ENCODE peak calls at places on chromosomes 7 and 10, in ten cellular contexts. Q is upper lobe of right lung; V is adipocyte; H is PC-9; B is CD8-positive, alpha-beta memory T cell; P is colonic mucosa; J is breast epithelium; R is aorta; U is mesendoderm; L is fibroblast of lung. S is an unnamed sample. For H3K36me3, the result is how much of the 10 kb centered on the place peaks cover.

GRCh38 chr7:3042861-3043489 is 692 bp downstream of the CARD11 start:
- DNase-seq in Q (peak), V (no peak), H (peak), B (peak), P (peak), J (no peak), R (no peak), U (peak), L (no peak), S (no peak)

GRCh38 chr7:153354071-153354470 is 594.5 kb downstream of the ACTR3B start:
- DNase-seq in Q (no peak), V (no peak), H (no peak), B (no peak), P (no peak), J (no peak), R (no peak), U (no peak), L (no peak), S (no peak)

GRCh38 chr7:36275735-36276284 is 113.9 kb upstream of the ANLN start:
- DNase-seq in Q (no peak), V (no peak), H (no peak), B (no peak), P (peak), J (no peak), R (no peak), U (no peak), L (no peak), S (no peak)

GRCh38 chr7:131108212-131108980 is 219.3 kb upstream of the MKLN1 start:
- DNase-seq in Q (no peak), V (peak), H (no peak), B (peak), P (peak), J (no peak), R (peak), U (peak), L (peak), S (no peak)

GRCh38 chr7:99791021-99791420 is 7.0 kb upstream of the CYP3A4 start:
- DNase-seq in Q (no peak), V (no peak), H (no peak), B (no peak), P (no peak), J (no peak), R (no peak), U (no peak), L (peak), S (peak)

GRCh38 chr10:29807407-29807806 is 172.6 kb upstream of the SVIL start:
- DNase-seq in Q (no peak), V (peak), H (peak), B (no peak), P (no peak), J (no peak), R (no peak), U (no peak), L (peak), S (peak)

GRCh38 chr7:37032258-37032601 is 307.9 kb upstream of the AOAH start:
- DNase-seq in Q (no peak), V (no peak), H (no peak), B (no peak), P (no peak), J (no peak), R (no peak), U (no peak), L (no peak), S (no peak)

GRCh38 chr7:2971914-2972530 is 71.6 kb downstream of the CARD11 start:
- DNase-seq in Q (no peak), V (no peak), H (no peak), B (no peak), P (no peak), J (no peak), R (no peak), U (no peak), L (no peak), S (no peak)

GRCh38 chr7:149625339-149625946 is 127.8 kb upstream of the ZNF746 start:
- DNase-seq in Q (peak), V (peak), H (no peak), B (peak), P (peak), J (peak), R (peak), U (peak), L (peak), S (peak)

GRCh38 chr7:107663196-107663595 is 2.6 kb downstream of the SLC26A4 start:
- DNase-seq in Q (no peak), V (no peak), H (no peak), B (no peak), P (no peak), J (no peak), R (no peak), U (no peak), L (no peak), S (no peak)

GRCh38 chr10:61286695-61287094 is 166.5 kb downstream of the TMEM26 start:
- DNase-seq in Q (no peak), V (no peak), H (no peak), B (no peak), P (no peak), J (no peak), R (no peak), U (no peak), L (no peak), S (no peak)

GRCh38 chr10:77801474-77802238 is 124.9 kb downstream of the DLG5 start:
- DNase-seq in Q (no peak), V (peak), H (no peak), B (no peak), P (no peak), J (no peak), R (peak), U (peak), L (peak), S (no peak)

GRCh38 chr10:95268438-95268837 is 22.4 kb downstream of the PDLIM1 start:
- DNase-seq in Q (no peak), V (no peak), H (no peak), B (no peak), P (peak), J (no peak), R (peak), U (peak), L (peak), S (no peak)

GRCh38 chr7:1397491-1398327 is 61.6 kb downstream of the MICALL2 start:
- DNase-seq in Q (no peak), V (peak), H (no peak), B (no peak), P (no peak), J (no peak), R (no peak), U (no peak), L (peak), S (peak)

GRCh38 chr10:16440396-16441105 is 3.7 kb downstream of the PTER start:
- DNase-seq in Q (no peak), V (no peak), H (peak), B (no peak), P (peak), J (peak), R (no peak), U (peak), L (peak), S (no peak)

GRCh38 chr10:454860-455259 is 234.6 kb downstream of the DIP2C start:
- DNase-seq in Q (no peak), V (peak), H (peak), B (no peak), P (no peak), J (peak), R (no peak), U (peak), L (peak), S (peak)

GRCh38 chr10:89601728-89602361 is 43.2 kb downstream of the PANK1 start:
- DNase-seq in Q (no peak), V (no peak), H (no peak), B (no peak), P (no peak), J (no peak), R (no peak), U (no peak), L (no peak), S (no peak)
- H3K36me3 ChIP-seq in Q (under half), V (under half), H (under half), B (under half), P (under half), J (under half), R (under half), U (under half), L (under half), S (under half)

DNA sequence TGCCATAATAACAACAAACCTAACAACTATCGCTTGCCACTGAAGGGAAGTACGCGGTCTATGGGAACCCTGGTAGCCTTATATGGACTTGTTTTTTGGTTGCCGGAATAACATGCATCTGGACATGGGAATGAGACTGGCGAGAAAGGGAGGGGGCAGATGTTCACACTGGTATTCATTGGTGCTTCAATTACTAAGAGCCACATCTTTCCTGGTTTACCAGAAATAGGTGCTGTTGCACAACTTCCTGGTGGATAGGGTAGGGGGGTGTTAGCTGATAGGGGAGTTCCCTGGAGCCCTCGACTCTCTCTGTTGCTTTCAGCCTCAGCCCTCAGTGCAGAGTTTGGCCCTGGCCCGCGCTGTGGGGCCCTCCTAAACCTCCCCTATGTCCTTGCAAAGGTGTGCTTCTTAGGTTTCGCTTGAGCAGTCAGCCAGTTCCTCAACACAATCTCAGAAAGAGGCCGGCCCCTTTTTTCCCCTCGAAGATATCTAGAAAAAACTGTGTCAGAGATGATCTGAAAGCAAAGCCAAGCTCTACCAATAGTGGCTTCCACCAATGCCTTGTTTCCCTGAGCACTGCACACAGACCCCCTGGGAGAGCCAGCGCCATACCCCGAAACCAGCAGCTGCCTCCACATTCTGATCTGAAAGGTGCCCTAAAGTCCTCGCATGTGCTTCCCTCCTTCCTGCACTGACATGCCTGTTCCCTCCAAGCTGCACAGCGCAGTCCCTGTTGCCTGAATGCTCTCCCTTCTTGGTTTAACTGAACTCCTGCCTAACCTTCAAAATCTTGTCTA is 13.5 kb downstream of the TBXAS1 start:
- DNase-seq in Q (no peak), V (no peak), H (no peak), B (no peak), P (peak), J (no peak), R (no peak), U (no peak), L (no peak), S (no peak)
- H3K4me3 ChIP-seq in Q (peak), V (no peak), H (no peak), B (no peak), P (no peak), J (no peak), R (no peak), U (no peak), L (no peak), S (no peak)

GRCh38 chr10:68461032-68461431 is 10.7 kb downstream of the DNA2 start:
- DNase-seq in Q (no peak), V (no peak), H (no peak), B (no peak), P (no peak), J (no peak), R (no peak), U (no peak), L (no peak), S (no peak)
- H3K36me3 ChIP-seq in Q (under half), V (under half), H (under half), B (under half), P (under half), J (under half), R (under half), U (under half), L (under half), S (under half)

GRCh38 chr7:81135322-81135721 is 216.5 kb upstream of the SEMA3C start:
- DNase-seq in Q (no peak), V (no peak), H (no peak), B (no peak), P (no peak), J (no peak), R (no peak), U (no peak), L (no peak), S (no peak)
- H3K4me3 ChIP-seq in Q (no peak), V (no peak), H (no peak), B (no peak), P (no peak), J (no peak), R (no peak), U (no peak), L (no peak), S (no peak)

GRCh38 chr10:3124412-3125175 is 48.0 kb downstream of the PITRM1 start:
- DNase-seq in Q (no peak), V (no peak), H (no peak), B (no peak), P (no peak), J (no peak), R (no peak), U (no peak), L (no peak), S (no peak)

GRCh38 chr10:3125527-3126170 is 46.9 kb downstream of the PITRM1 start:
- DNase-seq in Q (no peak), V (no peak), H (no peak), B (peak), P (no peak), J (no peak), R (no peak), U (no peak), L (no peak), S (no peak)

GRCh38 chr10:3126741-3127342 is 45.7 kb downstream of the PITRM1 start:
- DNase-seq in Q (no peak), V (peak), H (no peak), B (peak), P (no peak), J (peak), R (no peak), U (peak), L (peak), S (no peak)

GRCh38 chr10:3127921-3128320 is 44.7 kb downstream of the PITRM1 start:
- DNase-seq in Q (no peak), V (no peak), H (no peak), B (no peak), P (no peak), J (no peak), R (no peak), U (no peak), L (no peak), S (no peak)

DNA sequence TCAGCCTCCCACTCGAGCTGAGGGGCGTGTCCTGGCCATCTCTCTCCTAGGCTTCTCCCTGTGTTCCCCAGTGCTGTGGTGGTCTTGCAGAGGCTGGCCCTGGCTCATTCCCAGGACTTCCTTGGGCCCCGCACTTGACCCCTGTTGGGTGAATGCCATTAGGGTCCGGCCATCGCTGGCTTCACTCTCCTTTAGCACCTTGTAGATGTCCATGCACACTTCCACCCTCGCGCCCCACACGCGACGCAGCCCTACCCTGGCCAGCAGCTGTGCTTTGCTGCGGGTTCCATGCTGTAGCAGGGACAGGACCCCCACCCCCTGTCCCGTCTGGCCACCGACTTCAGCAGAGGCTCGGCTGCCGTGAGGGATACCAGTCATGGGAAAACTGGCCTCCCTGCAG is 46.3 kb downstream of the PITRM1 start:
- DNase-seq in Q (no peak), V (no peak), H (no peak), B (peak), P (no peak), J (no peak), R (no peak), U (no peak), L (no peak), S (no peak)
- H3K36me3 ChIP-seq in Q (under half), V (under half), H (under half), B (under half), P (under half), J (under half), R (under half), U (under half), L (under half), S (under half)

GRCh38 chr7:87833130-87833529 is 43.0 kb downstream of the SLC25A40 start:
- DNase-seq in Q (no peak), V (no peak), H (no peak), B (no peak), P (no peak), J (no peak), R (no peak), U (no peak), L (no peak), S (no peak)

GRCh38 chr7:87831127-87831526 is 45.0 kb downstream of the SLC25A40 start:
- DNase-seq in Q (no peak), V (peak), H (no peak), B (no peak), P (no peak), J (no peak), R (no peak), U (no peak), L (peak), S (no peak)
- H3K4me3 ChIP-seq in Q (no peak), V (no peak), H (no peak), B (no peak), P (no peak), J (no peak), R (no peak), U (no peak), L (no peak), S (no peak)

GRCh38 chr10:119849944-119850343 is 22.7 kb downstream of the MCMBP start:
- DNase-seq in Q (no peak), V (peak), H (no peak), B (no peak), P (no peak), J (no peak), R (no peak), U (no peak), L (no peak), S (no peak)
- H3K36me3 ChIP-seq in Q (half or more), V (half or more), H (under half), B (under half), P (under half), J (under half), R (under half), U (under half), L (under half), S (half or more)

DNA sequence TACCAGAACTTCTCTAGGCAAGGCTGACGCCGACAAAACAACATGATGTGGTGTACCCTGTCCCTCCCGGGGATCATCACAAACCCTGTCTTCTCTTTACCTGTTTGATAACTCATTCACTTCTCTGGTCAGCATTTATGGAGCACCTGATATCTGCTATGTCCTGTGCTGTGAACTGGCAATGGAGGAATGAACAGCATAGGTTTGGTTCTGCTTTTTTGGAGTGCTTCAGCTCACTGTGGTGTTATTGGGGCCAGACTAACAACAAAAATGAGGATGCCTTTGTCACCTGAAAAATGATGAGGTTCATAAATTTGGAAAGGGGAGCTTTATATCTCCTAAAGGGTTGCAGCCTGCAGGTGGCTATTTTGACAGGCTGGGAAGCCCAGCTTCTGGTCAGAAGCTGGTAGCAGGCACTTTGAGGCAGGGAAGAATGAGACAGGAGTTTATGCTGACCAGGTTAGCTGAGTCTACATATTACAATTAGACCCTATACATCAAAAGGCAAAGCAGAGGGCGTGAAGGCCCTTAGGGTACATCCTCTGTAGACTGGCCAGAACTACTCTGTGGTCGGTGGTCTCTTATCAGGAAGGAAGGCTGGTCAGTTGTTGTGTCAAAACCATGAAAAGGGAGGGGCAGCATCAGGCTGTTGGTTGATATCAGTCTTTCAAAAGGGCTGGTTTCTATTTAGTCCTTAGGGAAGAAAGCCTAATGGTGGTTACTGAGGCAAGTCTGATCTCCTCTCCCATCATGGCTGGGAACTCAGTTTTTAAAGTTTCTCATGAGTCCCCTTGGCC is 42.3 kb downstream of the SH2D4B start:
- DNase-seq in Q (no peak), V (no peak), H (no peak), B (no peak), P (peak), J (no peak), R (no peak), U (no peak), L (no peak), S (no peak)
- H3K4me3 ChIP-seq in Q (no peak), V (no peak), H (no peak), B (no peak), P (no peak), J (no peak), R (no peak), U (no peak), L (no peak), S (no peak)